ENCODE peak calls at places on chromosomes 2 and 18, in four cellular contexts. O is adrenal gland, F is WTC11, C is heart left ventricle. W is an unnamed sample.

GRCh38 chr2:12552092-12552491 is 164.6 kb upstream of the TRIB2 start:
- DNase-seq in O (no peak), F (no peak), C (no peak), W (no peak)

GRCh38 chr2:61928816-61929471 is 23.5 kb downstream of the COMMD1 start:
- DNase-seq in O (no peak), F (no peak), C (no peak), W (no peak)

GRCh38 chr2:106931742-106932335 is 45.9 kb upstream of the ST6GAL2 start:
- DNase-seq in O (no peak), F (no peak), C (no peak), W (no peak)

GRCh38 chr18:25279133-25279532 is 72.8 kb downstream of the ZNF521 start:
- DNase-seq in O (no peak), F (no peak), C (no peak), W (no peak)

GRCh38 chr2:227701556-227701955 is 16.3 kb downstream of the SLC19A3 start:
- DNase-seq in O (no peak), F (no peak), C (no peak), W (no peak)

GRCh38 chr2:60536716-60537115 is 16.7 kb downstream of the BCL11A start:
- DNase-seq in O (no peak), F (no peak), C (no peak), W (no peak)

GRCh38 chr2:173831312-173832229 is 133.6 kb downstream of the SP3 start:
- DNase-seq in O (peak), F (no peak), C (peak), W (peak)

GRCh38 chr2:88738271-88738670 is 46.8 kb downstream of the RPIA start:
- DNase-seq in O (no peak), F (no peak), C (no peak), W (no peak)

GRCh38 chr2:43399515-43400245 is 173.3 kb upstream of the ZFP36L2 start:
- DNase-seq in O (no peak), F (no peak), C (no peak), W (no peak)

GRCh38 chr18:40935423-40935822 is 1019.6 kb upstream of the PIK3C3 start:
- DNase-seq in O (no peak), F (no peak), C (no peak), W (no peak)

GRCh38 chr2:121382744-121383143 is 97.7 kb upstream of the TFCP2L1 start:
- DNase-seq in O (no peak), F (no peak), C (no peak), W (no peak)

GRCh38 chr18:23416283-23416682 is 36.8 kb upstream of the RIOK3 start:
- DNase-seq in O (no peak), F (no peak), C (no peak), W (no peak)

GRCh38 chr2:174174741-174175140 is 73.6 kb downstream of the OLA1 start:
- DNase-seq in O (no peak), F (no peak), C (no peak), W (no peak)

GRCh38 chr2:29293830-29294438 is 178.7 kb downstream of the CLIP4 start:
- DNase-seq in O (peak), F (peak), C (no peak), W (peak)

GRCh38 chr18:24609249-24609648 is 148.8 kb downstream of the HRH4 start:
- DNase-seq in O (no peak), F (no peak), C (no peak), W (no peak)

GRCh38 chr2:235106874-235107639 is 155.2 kb downstream of the SH3BP4 start:
- DNase-seq in O (peak), F (peak), C (peak), W (peak)

GRCh38 chr2:13616059-13616458 is 899.3 kb downstream of the TRIB2 start:
- DNase-seq in O (no peak), F (peak), C (no peak), W (no peak)

GRCh38 chr2:13611939-13612338 is 895.2 kb downstream of the TRIB2 start:
- DNase-seq in O (no peak), F (no peak), C (no peak), W (no peak)

DNA sequence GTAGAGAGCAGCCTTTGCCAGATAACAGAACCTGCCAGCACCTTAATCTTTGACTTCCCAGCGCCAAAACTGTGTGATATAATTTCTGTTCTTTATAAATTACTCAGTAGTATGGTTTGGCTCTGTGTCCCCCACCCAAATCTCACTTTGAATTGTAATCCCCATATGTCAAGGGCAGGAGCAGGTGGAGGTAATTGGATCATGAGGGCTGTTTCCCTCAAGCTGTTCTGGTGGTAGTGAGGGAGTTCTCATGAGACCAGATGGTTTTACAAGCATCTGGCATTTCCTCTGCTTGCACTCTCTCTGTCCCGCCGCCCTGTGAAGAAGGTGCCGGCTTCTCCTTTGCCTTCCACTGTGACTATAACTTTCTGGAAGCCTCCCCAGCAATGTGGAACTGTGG is 899.9 kb downstream of the TRIB2 start:
- DNase-seq in O (no peak), F (no peak), C (no peak), W (no peak)
- TF ChIP-seq CTCF in O (no peak), F (no peak), C (no peak), W (no peak)

DNA sequence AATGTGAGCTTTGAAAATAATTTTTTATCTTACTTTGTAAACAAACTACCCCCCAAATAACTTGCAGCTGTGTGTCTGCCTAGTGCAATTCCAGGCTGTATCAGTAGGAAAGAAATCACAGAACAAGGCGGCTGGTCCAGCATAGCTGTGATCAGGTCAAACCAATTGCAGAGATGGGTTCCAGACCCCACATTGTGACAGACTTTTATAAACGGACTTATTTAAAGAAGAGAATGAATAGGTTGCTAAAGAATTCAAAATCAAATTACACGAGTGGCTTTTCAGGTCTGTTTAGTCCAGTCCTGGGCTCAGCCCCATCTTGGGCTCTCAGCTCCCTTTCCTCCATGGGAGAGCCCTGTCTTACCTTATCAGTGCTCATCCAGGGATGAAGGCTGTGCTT is 11.1 kb downstream of the BMP10 start:
- DNase-seq in O (no peak), F (no peak), C (no peak), W (no peak)
- TF ChIP-seq CTCF in O (no peak), F (no peak), C (no peak), W (no peak)

DNA sequence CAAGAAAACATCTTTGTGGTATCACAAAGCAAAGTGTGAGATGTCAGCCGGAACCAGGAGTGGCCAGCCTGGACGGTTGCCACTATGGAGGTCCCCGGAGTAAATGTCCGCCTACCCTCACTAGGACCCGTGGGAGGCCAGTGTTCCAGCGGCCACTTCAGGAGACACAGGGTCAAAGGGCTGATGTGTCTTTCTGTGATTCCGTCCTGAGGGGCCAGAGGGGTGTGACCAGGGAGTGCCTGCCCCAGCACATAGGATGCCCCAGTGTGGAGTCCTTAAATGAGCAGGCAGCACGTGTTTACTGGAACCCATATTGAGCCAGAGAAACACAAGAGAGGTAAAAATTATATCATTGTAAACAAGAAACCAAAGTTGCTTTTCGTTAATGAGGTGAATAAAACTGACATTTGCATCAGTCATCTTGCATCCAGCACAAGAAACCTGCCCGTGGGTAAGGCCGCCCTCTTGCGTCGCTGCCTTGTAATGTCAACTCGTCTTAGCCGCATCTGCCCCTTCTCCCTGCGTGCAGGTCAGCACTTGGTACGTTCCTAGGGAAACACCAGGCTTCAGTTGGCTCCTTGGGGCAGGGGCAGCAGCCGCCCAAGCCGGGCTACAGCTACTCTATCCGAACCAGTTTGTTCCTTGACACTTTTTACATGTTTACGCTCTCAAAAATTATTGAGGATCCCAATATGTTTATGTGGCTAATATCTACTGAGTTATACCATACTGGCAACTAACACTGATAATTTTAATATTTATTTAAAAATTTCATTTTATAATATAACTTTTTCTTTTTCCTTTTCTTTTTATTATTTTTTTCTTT is 46.7 kb upstream of the LAPTM4A start:
- DNase-seq in O (peak), F (peak), C (peak), W (peak)
- TF ChIP-seq CTCF in O (peak), F (peak), C (peak), W (peak)

DNA sequence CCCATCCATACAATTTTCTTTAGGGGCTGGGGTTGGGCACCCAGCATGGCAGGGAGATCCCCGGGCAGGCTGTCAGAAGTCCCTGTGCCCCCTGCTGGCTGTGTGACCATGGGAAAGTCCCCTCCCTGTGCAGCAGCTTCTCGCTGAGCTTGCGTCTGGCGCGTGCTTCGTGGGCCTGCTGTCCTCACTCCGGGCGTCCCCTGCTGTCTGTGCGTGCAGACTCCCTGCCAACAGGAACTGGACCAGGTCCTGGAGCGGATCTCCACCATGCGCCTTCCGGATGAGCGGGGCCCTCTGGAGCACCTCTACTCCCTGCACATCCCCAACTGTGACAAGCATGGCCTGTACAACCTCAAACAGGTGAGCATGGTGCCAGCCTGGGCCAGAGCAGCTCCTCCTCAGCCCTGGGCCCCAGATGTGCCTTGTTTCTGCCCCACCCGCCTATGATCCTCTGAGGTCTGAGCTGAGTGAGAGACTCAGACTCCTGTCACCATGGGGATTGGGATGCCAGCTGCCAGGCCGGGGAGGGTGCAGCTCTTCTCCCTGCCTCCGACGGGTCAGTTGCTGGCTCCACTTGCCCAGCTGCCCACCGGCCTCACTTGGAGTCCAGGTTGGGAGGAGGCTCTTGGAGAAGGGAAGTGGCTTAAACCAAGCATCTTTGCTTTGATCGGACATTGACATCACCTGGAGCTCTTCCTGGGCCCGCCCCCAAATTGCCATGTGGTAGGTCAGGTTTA is 28.6 kb downstream of the IGFBP2 start:
- DNase-seq in O (no peak), F (no peak), C (no peak), W (no peak)
- TF ChIP-seq CTCF in O (no peak), F (no peak), C (no peak), W (no peak)

GRCh38 chr2:30335981-30336538 is 104.7 kb downstream of the LBH start:
- DNase-seq in O (no peak), F (no peak), C (no peak), W (no peak)

GRCh38 chr2:30331869-30332268 is 100.5 kb downstream of the LBH start:
- DNase-seq in O (no peak), F (no peak), C (no peak), W (no peak)

GRCh38 chr2:30332791-30333453 is 101.6 kb downstream of the LBH start:
- DNase-seq in O (no peak), F (no peak), C (no peak), W (no peak)

GRCh38 chr2:30336978-30337841 is 105.9 kb downstream of the LBH start:
- DNase-seq in O (no peak), F (no peak), C (no peak), W (no peak)

DNA sequence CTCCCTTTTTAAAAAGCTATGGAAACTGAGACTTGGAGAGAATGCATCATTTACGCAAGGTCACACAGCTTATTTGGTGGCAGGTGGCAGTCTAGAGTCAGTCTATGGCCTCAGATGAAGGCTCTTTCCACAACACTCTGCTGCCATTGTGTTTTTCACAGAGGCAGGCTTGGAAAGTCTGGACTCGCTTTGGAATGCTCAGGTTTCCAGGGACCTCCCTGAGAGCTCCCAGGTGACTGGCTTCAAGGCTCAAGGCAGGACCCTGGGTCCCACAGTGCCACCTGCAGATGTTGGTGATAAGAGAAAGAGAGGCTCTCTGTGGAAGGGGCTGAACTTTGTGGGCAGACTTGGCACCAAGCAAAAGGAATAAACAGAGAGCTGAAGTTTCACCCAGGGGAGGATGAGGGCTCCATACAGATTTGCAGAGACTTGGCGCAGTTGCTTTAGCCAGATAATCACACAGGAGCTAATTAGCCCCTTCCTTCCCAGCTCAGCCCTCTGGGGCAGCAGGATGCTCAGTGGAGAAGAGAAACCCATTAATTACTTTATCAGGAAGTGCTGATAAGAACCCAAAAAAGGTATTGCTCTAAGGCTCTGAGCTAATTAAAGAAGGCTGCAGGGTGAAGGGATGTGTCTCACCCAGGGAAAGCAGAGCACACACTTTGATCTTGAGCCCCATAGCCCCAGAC is 103.5 kb downstream of the LBH start:
- DNase-seq in O (no peak), F (no peak), C (no peak), W (no peak)
- TF ChIP-seq CTCF in O (no peak), F (no peak), C (peak), W (no peak)

DNA sequence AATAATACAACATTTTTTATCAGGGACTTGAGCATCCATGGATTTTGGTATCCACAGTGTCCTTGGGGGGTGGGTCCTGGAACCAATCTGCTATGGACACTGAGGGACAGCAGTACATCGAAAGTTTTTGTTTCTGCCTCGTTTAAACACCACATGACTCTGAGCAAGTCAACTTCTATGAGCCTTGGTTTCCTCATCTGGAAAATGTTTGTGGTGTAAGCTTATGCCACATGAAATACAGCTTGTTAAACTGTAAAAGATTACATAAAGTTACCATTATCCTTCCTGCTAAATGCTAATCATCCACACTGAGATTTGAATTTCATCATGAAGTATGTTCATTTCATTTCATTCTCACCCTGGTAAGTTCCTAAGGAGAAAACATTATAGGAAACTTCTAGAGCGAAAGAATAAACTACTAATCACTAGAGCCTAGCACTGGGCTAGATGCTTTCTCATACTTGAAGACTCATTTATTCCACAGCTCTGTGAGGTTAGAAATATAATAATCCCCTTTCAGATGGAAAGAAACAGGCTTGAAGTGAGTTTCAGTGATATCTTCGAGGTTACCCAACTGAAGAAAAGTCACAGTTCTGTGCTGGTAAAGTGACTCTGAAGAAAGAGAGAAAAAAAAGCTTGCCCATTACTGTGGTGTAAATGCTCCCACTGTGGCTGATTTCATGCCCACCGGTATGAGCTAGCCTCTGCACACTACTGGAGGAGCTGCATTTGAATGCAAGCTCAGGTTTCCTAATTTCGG is 29.2 kb downstream of the MCFD2 start:
- DNase-seq in O (no peak), F (no peak), C (no peak), W (no peak)
- TF ChIP-seq CTCF in O (no peak), F (no peak), C (no peak), W (no peak)

GRCh38 chr2:69716555-69717120 is 25.3 kb upstream of the ANXA4 start:
- DNase-seq in O (no peak), F (no peak), C (no peak), W (no peak)
- TF ChIP-seq CTCF in O (no peak), F (no peak), C (no peak), W (no peak)

DNA sequence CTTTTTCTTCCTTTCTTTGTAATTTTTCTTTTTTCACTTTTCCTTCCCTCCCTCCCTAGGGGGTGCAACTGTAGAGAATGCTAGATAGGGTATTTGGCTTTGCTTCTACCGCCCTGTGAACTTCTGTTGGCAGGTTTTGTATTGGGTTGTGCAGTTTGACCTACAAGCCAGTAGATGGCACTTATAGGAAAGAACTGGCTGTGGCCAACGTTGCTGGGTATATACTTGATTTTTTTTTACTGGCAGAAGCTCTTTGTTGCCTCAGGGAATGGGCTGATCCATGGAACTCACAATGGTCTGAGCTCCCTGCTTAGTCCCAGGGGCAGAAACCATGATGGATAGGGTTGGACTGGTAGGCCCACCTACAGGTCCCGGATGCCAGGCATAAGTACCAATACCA is 1019.5 kb upstream of the LRRTM1 start:
- DNase-seq in O (no peak), F (peak), C (no peak), W (no peak)
- TF ChIP-seq CTCF in O (no peak), F (peak), C (no peak), W (peak)

GRCh38 chr2:191428141-191428540 is 182.9 kb downstream of the MYO1B start:
- DNase-seq in O (no peak), F (no peak), C (no peak), W (no peak)
- TF ChIP-seq CTCF in O (no peak), F (no peak), C (no peak), W (no peak)

GRCh38 chr18:48828713-48829442 is 121.9 kb downstream of the SMAD7 start:
- DNase-seq in O (no peak), F (peak), C (peak), W (no peak)
- TF ChIP-seq CTCF in O (no peak), F (no peak), C (no peak), W (no peak)

W was measured in neural crest cell.